ENCODE peak calls at places on chromosomes 5 and 9, in seven cellular contexts. One of them, this sample, is unnamed.

GRCh38 chr5:1806974-1807373 is 5.8 kb downstream of the NDUFS6 start:
- DNase-seq in HCT116: no peak
- DNase-seq in HepG2: no peak
- DNase-seq in SK-N-SH: no peak
- DNase-seq in GM12878: no peak
- DNase-seq in K562: no peak
- DNase-seq in T47D: no peak
- DNase-seq in this sample: no peak

GRCh38 chr5:29770936-29771335 is 1422.5 kb upstream of the CDH6 start:
- DNase-seq in HCT116: no peak
- DNase-seq in HepG2: no peak
- DNase-seq in SK-N-SH: no peak
- DNase-seq in GM12878: no peak
- DNase-seq in K562: no peak
- DNase-seq in T47D: no peak
- DNase-seq in this sample: no peak

GRCh38 chr5:4584982-4585381 is 555.1 kb upstream of the ADAMTS16 start:
- DNase-seq in HCT116: no peak
- DNase-seq in HepG2: no peak
- DNase-seq in SK-N-SH: no peak
- DNase-seq in GM12878: no peak
- DNase-seq in K562: no peak
- DNase-seq in T47D: no peak
- DNase-seq in this sample: no peak

GRCh38 chr5:157143127-157143959 is 678 bp upstream of the MED7 start:
- DNase-seq in HCT116: no peak
- DNase-seq in HepG2: no peak
- DNase-seq in SK-N-SH: peak
- DNase-seq in GM12878: no peak
- DNase-seq in K562: peak
- DNase-seq in T47D: no peak
- DNase-seq in this sample: no peak

GRCh38 chr5:136114406-136115132 is 18.1 kb upstream of the SMAD5 start:
- DNase-seq in HCT116: no peak
- DNase-seq in HepG2: no peak
- DNase-seq in SK-N-SH: no peak
- DNase-seq in GM12878: no peak
- DNase-seq in K562: no peak
- DNase-seq in T47D: no peak
- DNase-seq in this sample: no peak

GRCh38 chr5:142432961-142433360 is 108.1 kb upstream of the SPRY4 start:
- DNase-seq in HCT116: no peak
- DNase-seq in HepG2: no peak
- DNase-seq in SK-N-SH: no peak
- DNase-seq in GM12878: no peak
- DNase-seq in K562: no peak
- DNase-seq in T47D: peak
- DNase-seq in this sample: no peak

GRCh38 chr5:41510176-41510831 is at the start of gene PLCXD3:
- DNase-seq in HCT116: no peak
- DNase-seq in HepG2: no peak
- DNase-seq in SK-N-SH: peak
- DNase-seq in GM12878: no peak
- DNase-seq in K562: no peak
- DNase-seq in T47D: peak
- DNase-seq in this sample: no peak

GRCh38 chr9:25960235-25960634 is 282.0 kb upstream of the TUSC1 start:
- DNase-seq in HCT116: no peak
- DNase-seq in HepG2: no peak
- DNase-seq in SK-N-SH: no peak
- DNase-seq in GM12878: no peak
- DNase-seq in K562: no peak
- DNase-seq in T47D: no peak
- DNase-seq in this sample: no peak

GRCh38 chr9:134944916-134945315 is 27.2 kb upstream of the FCN1 start:
- DNase-seq in HCT116: no peak
- DNase-seq in HepG2: no peak
- DNase-seq in SK-N-SH: no peak
- DNase-seq in GM12878: no peak
- DNase-seq in K562: no peak
- DNase-seq in T47D: no peak
- DNase-seq in this sample: no peak

GRCh38 chr9:136614372-136614922 is 48.3 kb upstream of the EGFL7 start:
- DNase-seq in HCT116: no peak
- DNase-seq in HepG2: no peak
- DNase-seq in SK-N-SH: peak
- DNase-seq in GM12878: no peak
- DNase-seq in K562: peak
- DNase-seq in T47D: no peak
- DNase-seq in this sample: no peak

GRCh38 chr5:42767491-42768105 is 11.0 kb downstream of the CCDC152 start:
- DNase-seq in HCT116: no peak
- DNase-seq in HepG2: peak
- DNase-seq in SK-N-SH: peak
- DNase-seq in GM12878: no peak
- DNase-seq in K562: no peak
- DNase-seq in T47D: peak
- DNase-seq in this sample: no peak

GRCh38 chr5:57696906-57697590 is 214.4 kb upstream of the ACTBL2 start:
- DNase-seq in HCT116: no peak
- DNase-seq in HepG2: no peak
- DNase-seq in SK-N-SH: no peak
- DNase-seq in GM12878: no peak
- DNase-seq in K562: no peak
- DNase-seq in T47D: no peak
- DNase-seq in this sample: no peak

GRCh38 chr5:57316798-57317327 is 143.0 kb downstream of the GPBP1 start:
- DNase-seq in HCT116: no peak
- DNase-seq in HepG2: no peak
- DNase-seq in SK-N-SH: no peak
- DNase-seq in GM12878: no peak
- DNase-seq in K562: no peak
- DNase-seq in T47D: no peak
- DNase-seq in this sample: no peak

GRCh38 chr9:84679571-84679970 is 10.0 kb downstream of the NTRK2 start:
- DNase-seq in HCT116: no peak
- DNase-seq in HepG2: no peak
- DNase-seq in SK-N-SH: no peak
- DNase-seq in GM12878: no peak
- DNase-seq in K562: no peak
- DNase-seq in T47D: no peak
- DNase-seq in this sample: no peak

GRCh38 chr9:113742878-113743277 is 133.2 kb upstream of the ZNF618 start:
- DNase-seq in HCT116: no peak
- DNase-seq in HepG2: no peak
- DNase-seq in SK-N-SH: no peak
- DNase-seq in GM12878: no peak
- DNase-seq in K562: no peak
- DNase-seq in T47D: no peak
- DNase-seq in this sample: no peak

GRCh38 chr5:78527054-78527884 is 121.3 kb downstream of the LHFPL2 start:
- DNase-seq in HCT116: no peak
- DNase-seq in HepG2: no peak
- DNase-seq in SK-N-SH: no peak
- DNase-seq in GM12878: no peak
- DNase-seq in K562: peak
- DNase-seq in T47D: no peak
- DNase-seq in this sample: no peak

GRCh38 chr5:141326088-141326854 is 4.0 kb upstream of the PCDHGA1 start:
- DNase-seq in HCT116: no peak
- DNase-seq in HepG2: peak
- DNase-seq in SK-N-SH: peak
- DNase-seq in GM12878: no peak
- DNase-seq in K562: peak
- DNase-seq in T47D: peak
- DNase-seq in this sample: peak

GRCh38 chr5:28807230-28807629 is 1768.8 kb upstream of the CDH9 start:
- DNase-seq in HCT116: no peak
- DNase-seq in HepG2: no peak
- DNase-seq in SK-N-SH: no peak
- DNase-seq in GM12878: no peak
- DNase-seq in K562: no peak
- DNase-seq in T47D: no peak
- DNase-seq in this sample: no peak

GRCh38 chr5:54889826-54890225 is 95.6 kb downstream of the ESM1 start:
- DNase-seq in HCT116: no peak
- DNase-seq in HepG2: no peak
- DNase-seq in SK-N-SH: no peak
- DNase-seq in GM12878: no peak
- DNase-seq in K562: no peak
- DNase-seq in T47D: peak
- DNase-seq in this sample: no peak

GRCh38 chr5:1322955-1323802 is 21.7 kb downstream of the CLPTM1L start:
- DNase-seq in HCT116: no peak
- DNase-seq in HepG2: no peak
- DNase-seq in SK-N-SH: no peak
- DNase-seq in GM12878: no peak
- DNase-seq in K562: no peak
- DNase-seq in T47D: no peak
- DNase-seq in this sample: no peak

GRCh38 chr5:102523541-102524175 is 24.9 kb upstream of the SLCO6A1 start:
- DNase-seq in HCT116: no peak
- DNase-seq in HepG2: no peak
- DNase-seq in SK-N-SH: no peak
- DNase-seq in GM12878: peak
- DNase-seq in K562: no peak
- DNase-seq in T47D: no peak
- DNase-seq in this sample: no peak

GRCh38 chr5:139419226-139419625 is 15.3 kb upstream of the SPATA24 start:
- DNase-seq in HCT116: no peak
- DNase-seq in HepG2: no peak
- DNase-seq in SK-N-SH: no peak
- DNase-seq in GM12878: no peak
- DNase-seq in K562: no peak
- DNase-seq in T47D: no peak
- DNase-seq in this sample: no peak

DNA sequence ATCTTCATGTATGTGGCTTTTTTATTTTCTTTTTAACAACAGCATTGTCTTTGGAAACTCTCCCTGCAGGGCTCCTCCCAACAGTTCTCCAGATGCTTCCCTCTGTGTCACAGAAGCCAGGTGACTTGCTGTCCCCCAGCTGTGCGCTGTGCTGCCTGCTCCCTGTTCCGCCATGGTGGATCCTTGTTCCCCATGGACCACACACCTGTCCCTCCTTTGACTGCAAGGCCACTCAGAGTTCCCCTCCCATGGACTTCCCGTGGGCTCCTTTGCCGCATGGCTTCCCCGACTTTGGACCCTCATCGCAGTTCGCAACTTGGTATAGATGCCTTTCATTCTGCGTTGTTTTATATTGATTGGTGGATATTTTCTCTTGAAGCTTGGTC is 18.6 kb downstream of the ANKRD33B start:
- DNase-seq in HCT116: no peak
- DNase-seq in HepG2: no peak
- DNase-seq in SK-N-SH: no peak
- DNase-seq in GM12878: no peak
- DNase-seq in K562: no peak
- DNase-seq in T47D: no peak
- DNase-seq in this sample: no peak
- TF ChIP-seq JUND in HCT116: no peak
- TF ChIP-seq JUND in HepG2: no peak
- TF ChIP-seq JUND in SK-N-SH: no peak
- TF ChIP-seq JUND in GM12878: no peak
- TF ChIP-seq JUND in K562: no peak
- TF ChIP-seq JUND in T47D: no peak
- TF ChIP-seq JUND in this sample: no peak

GRCh38 chr5:133053463-133053862 is 1.6 kb downstream of the HSPA4 start:
- DNase-seq in HCT116: no peak
- DNase-seq in HepG2: no peak
- DNase-seq in SK-N-SH: no peak
- DNase-seq in GM12878: no peak
- DNase-seq in K562: no peak
- DNase-seq in T47D: no peak
- DNase-seq in this sample: no peak

GRCh38 chr5:133051547-133052316 is at the start of gene HSPA4:
- DNase-seq in HCT116: peak
- DNase-seq in HepG2: peak
- DNase-seq in SK-N-SH: peak
- DNase-seq in GM12878: peak
- DNase-seq in K562: peak
- DNase-seq in T47D: peak
- DNase-seq in this sample: peak

GRCh38 chr5:133050500-133050899 is 1.3 kb upstream of the HSPA4 start:
- DNase-seq in HCT116: no peak
- DNase-seq in HepG2: no peak
- DNase-seq in SK-N-SH: no peak
- DNase-seq in GM12878: no peak
- DNase-seq in K562: no peak
- DNase-seq in T47D: no peak
- DNase-seq in this sample: no peak

GRCh38 chr5:133051117-133051546 is 681 bp upstream of the HSPA4 start:
- DNase-seq in HCT116: no peak
- DNase-seq in HepG2: no peak
- DNase-seq in SK-N-SH: no peak
- DNase-seq in GM12878: no peak
- DNase-seq in K562: no peak
- DNase-seq in T47D: peak
- DNase-seq in this sample: no peak

GRCh38 chr5:133052317-133053175 is 733 bp downstream of the HSPA4 start:
- DNase-seq in HCT116: no peak
- DNase-seq in HepG2: no peak
- DNase-seq in SK-N-SH: peak
- DNase-seq in GM12878: no peak
- DNase-seq in K562: peak
- DNase-seq in T47D: peak
- DNase-seq in this sample: no peak
- TF ChIP-seq JUND in HCT116: no peak
- TF ChIP-seq JUND in HepG2: no peak
- TF ChIP-seq JUND in SK-N-SH: no peak
- TF ChIP-seq JUND in GM12878: no peak
- TF ChIP-seq JUND in K562: no peak
- TF ChIP-seq JUND in T47D: no peak
- TF ChIP-seq JUND in this sample: no peak

GRCh38 chr9:122206118-122207046 is 22.4 kb downstream of the LHX6 start:
- DNase-seq in HCT116: no peak
- DNase-seq in HepG2: no peak
- DNase-seq in SK-N-SH: no peak
- DNase-seq in GM12878: no peak
- DNase-seq in K562: no peak
- DNase-seq in T47D: no peak
- DNase-seq in this sample: no peak
- TF ChIP-seq JUND in HCT116: no peak
- TF ChIP-seq JUND in HepG2: no peak
- TF ChIP-seq JUND in SK-N-SH: no peak
- TF ChIP-seq JUND in GM12878: no peak
- TF ChIP-seq JUND in K562: no peak
- TF ChIP-seq JUND in T47D: no peak
- TF ChIP-seq JUND in this sample: no peak

DNA sequence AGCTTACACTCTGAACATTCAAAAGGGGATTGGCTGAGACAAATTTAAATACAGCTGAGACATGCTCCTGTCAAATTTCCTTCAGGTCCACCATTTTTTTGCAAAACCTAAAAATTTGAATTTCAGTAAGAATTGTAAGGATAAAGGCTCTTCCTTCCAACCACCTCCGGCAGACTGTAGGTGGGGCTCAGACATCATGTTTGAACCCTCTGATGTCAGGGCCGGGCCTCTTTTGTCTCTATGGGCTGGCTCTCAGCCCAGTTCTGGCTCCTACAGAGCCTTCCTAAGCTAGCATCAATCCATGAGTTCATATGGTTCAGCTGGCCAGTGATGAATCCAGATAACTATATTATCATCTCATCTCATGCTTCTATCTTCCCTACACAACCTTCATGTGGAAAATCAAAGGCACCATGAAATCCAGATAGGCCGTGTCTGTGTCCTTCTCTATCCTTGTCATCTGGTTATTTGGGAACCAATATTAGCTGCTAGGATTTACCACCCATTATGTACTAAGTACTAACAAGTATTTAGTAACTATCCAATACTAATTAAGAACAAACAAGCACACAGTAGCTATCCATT is 44.2 kb downstream of the NIPSNAP3B start:
- DNase-seq in HCT116: no peak
- DNase-seq in HepG2: no peak
- DNase-seq in SK-N-SH: peak
- DNase-seq in GM12878: no peak
- DNase-seq in K562: no peak
- DNase-seq in T47D: peak
- DNase-seq in this sample: no peak
- TF ChIP-seq JUND in HCT116: no peak
- TF ChIP-seq JUND in HepG2: no peak
- TF ChIP-seq JUND in SK-N-SH: no peak
- TF ChIP-seq JUND in GM12878: no peak
- TF ChIP-seq JUND in K562: no peak
- TF ChIP-seq JUND in T47D: no peak
- TF ChIP-seq JUND in this sample: no peak